ENCODE peak calls at places on chromosomes 7 and 10, in four cellular contexts. N is CD8-positive, alpha-beta T cell; V is BJ; E is GM12864. Q is an unnamed sample.

GRCh38 chr10:33335550-33335799 is 1.0 kb upstream of the NRP1 start:
- DNase-seq in N (no peak), V (no peak), E (no peak), Q (no peak)

GRCh38 chr10:16673443-16673842 is 143.8 kb downstream of the RSU1 start:
- DNase-seq in N (no peak), V (no peak), E (no peak), Q (no peak)

GRCh38 chr10:15558136-15558535 is 161.6 kb downstream of the ITGA8 start:
- DNase-seq in N (no peak), V (peak; percentile 92), E (no peak), Q (peak; percentile 14)

GRCh38 chr7:80018941-80019808 is 115.5 kb upstream of the GNAI1 start:
- DNase-seq in N (peak; percentile 21), V (no peak), E (no peak), Q (no peak)

GRCh38 chr10:117365612-117366011 is 9.6 kb downstream of the PDZD8 start:
- DNase-seq in N (no peak), V (no peak), E (no peak), Q (no peak)

GRCh38 chr10:58590152-58590551 is 77.5 kb downstream of the BICC1 start:
- DNase-seq in N (no peak), V (peak; percentile 98), E (no peak), Q (peak; percentile 95)

GRCh38 chr10:660980-661890 is 28.2 kb downstream of the DIP2C start:
- DNase-seq in N (no peak), V (no peak), E (no peak), Q (peak; percentile 17)

GRCh38 chr7:95687759-95688343 is 84.5 kb upstream of the DYNC1I1 start:
- DNase-seq in N (no peak), V (no peak), E (no peak), Q (no peak)

GRCh38 chr10:84204122-84204521 is 9.8 kb downstream of the CDHR1 start:
- DNase-seq in N (no peak), V (no peak), E (no peak), Q (no peak)

GRCh38 chr7:150451097-150451793 is 815 bp downstream of the GIMAP8 start:
- DNase-seq in N (peak; percentile 75), V (no peak), E (no peak), Q (no peak)

GRCh38 chr10:30435068-30435422 is 1.1 kb downstream of the MAP3K8 start:
- DNase-seq in N (no peak), V (no peak), E (no peak), Q (no peak)

GRCh38 chr10:11154809-11155208 is 137.1 kb downstream of the CELF2 start:
- DNase-seq in N (no peak), V (no peak), E (no peak), Q (no peak)

GRCh38 chr7:99106869-99107268 is 37.0 kb downstream of the SMURF1 start:
- DNase-seq in N (no peak), V (no peak), E (no peak), Q (no peak)

GRCh38 chr10:16594106-16594505 is 72.4 kb upstream of the C1QL3 start:
- DNase-seq in N (no peak), V (no peak), E (no peak), Q (no peak)

GRCh38 chr10:3068201-3068967 is 1.0 kb downstream of the PFKP start:
- DNase-seq in N (peak; percentile 19), V (no peak), E (peak; percentile 18), Q (no peak)

DNA sequence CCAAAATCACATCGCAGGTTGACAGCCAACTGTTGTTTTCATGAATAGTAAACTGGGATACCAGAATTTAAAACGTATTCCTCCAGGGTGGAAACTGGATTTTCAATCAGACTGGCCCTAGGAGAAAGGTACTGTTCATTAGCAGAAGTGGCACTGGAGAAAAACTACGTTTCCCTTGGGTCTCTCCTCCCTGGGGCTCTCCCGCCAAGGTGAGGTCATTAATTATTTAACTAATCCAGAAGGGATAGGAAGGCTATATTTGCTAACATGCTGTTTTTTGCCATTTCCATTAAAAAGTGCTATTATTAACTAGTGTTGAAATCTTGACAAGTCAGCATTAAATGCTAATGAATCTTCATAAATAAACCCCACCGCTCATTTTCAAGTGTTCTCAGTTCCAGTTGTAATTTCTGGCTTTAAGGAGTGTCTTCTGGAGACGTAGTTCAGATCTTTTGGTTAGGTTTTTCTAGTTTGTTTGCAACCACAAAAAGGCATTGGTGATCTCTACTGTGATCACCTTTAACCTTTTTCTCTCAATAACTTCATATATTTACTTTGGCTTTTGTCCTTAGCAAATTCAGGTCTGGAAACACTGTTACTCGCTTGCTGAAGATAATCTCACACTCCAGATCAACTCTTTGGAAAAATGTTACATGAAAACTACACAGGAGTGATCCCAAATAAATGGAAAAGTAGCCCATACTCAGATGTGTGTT is 25.0 kb downstream of the RHEB start:
- DNase-seq in N (no peak), V (no peak), E (no peak), Q (no peak)
- H3K4me3 ChIP-seq in N (no peak overlapping the region), V (no peak overlapping the region), E (no peak overlapping the region), Q (no peak overlapping the region)

GRCh38 chr7:118185163-118185860 is 1.3 kb downstream of the LSM8 start:
- DNase-seq in N (no peak), V (peak; percentile 22), E (no peak), Q (no peak)
- H3K4me3 ChIP-seq in N (peak overlapping the region; percentile 79), V (peak overlapping the region; percentile 80), E (peak overlapping the region; percentile 75), Q (peak overlapping the region; percentile 73)

GRCh38 chr7:37833818-37834146 is 14.6 kb upstream of the NME8 start:
- DNase-seq in N (no peak), V (no peak), E (no peak), Q (no peak)
- H3K4me3 ChIP-seq in N (no peak overlapping the region), V (no peak overlapping the region), E (no peak overlapping the region), Q (no peak overlapping the region)

GRCh38 chr7:47947355-47947749 is 914 bp downstream of the PKD1L1 start:
- DNase-seq in N (no peak), V (no peak), E (no peak), Q (no peak)

GRCh38 chr7:47950714-47951113 is 2.4 kb upstream of the PKD1L1 start:
- DNase-seq in N (no peak), V (no peak), E (no peak), Q (no peak)

GRCh38 chr7:47949703-47950102 is 1.4 kb upstream of the PKD1L1 start:
- DNase-seq in N (no peak), V (no peak), E (no peak), Q (no peak)

GRCh38 chr7:47946581-47947354 is 1.5 kb downstream of the PKD1L1 start:
- DNase-seq in N (no peak), V (no peak), E (no peak), Q (no peak)

GRCh38 chr7:47948096-47948790 is at the start of gene PKD1L1:
- DNase-seq in N (no peak), V (no peak), E (no peak), Q (no peak)
- H3K4me3 ChIP-seq in N (no peak within 1 kb of the TSS), V (no peak within 1 kb of the TSS), E (no peak within 1 kb of the TSS), Q (no peak within 1 kb of the TSS)

DNA sequence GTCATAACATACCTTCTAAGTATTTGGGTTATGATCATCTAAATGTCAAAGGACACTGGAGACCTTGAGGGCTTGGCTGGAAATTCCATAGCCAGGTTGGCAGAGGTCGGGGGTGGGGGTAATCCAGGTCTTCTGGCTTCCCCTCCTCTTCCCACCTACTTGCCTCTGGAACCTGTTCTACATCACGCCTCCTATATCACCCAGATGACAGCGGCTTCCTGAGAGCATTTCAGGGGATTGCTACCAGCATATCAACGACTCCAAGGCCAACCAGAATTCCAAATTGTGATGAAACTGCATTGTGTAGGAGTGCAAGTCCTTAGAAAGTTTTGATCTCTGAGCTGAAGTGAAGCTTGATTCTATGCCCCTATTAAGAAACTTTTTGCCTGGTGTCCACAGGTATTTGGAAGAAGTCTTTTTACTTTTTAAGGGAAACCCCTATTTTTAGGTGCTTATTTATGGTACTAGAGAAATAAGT is 95.7 kb downstream of the SH2D4B start:
- DNase-seq in N (no peak), V (no peak), E (no peak), Q (no peak)
- H3K4me3 ChIP-seq in N (no peak overlapping the region), V (no peak overlapping the region), E (no peak overlapping the region), Q (no peak overlapping the region)

DNA sequence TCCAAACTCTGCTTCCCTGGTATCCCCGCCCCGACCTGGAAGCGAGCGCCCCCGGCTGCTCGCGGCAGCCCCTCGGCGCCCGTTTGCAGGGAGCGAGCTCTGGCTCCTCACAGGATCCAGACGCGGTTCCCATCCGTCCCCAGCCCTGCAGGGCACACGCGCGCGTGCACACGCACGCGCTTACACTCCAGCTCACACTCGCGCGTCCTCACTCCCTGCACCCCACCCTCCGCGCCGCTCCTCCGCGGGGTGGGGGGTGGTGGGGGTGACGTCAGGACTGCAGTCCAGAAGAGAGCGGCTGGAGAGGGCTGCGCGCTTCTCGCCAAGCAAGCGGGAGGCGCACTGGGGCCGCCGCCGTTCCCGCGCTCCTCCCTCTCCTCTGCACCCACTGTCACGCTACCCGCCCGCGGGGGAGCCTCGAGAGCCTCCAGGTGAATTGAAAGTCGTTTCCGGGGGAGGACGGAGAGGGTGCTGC is 255.6 kb downstream of the OTUD1 start:
- DNase-seq in N (no peak), V (no peak), E (no peak), Q (no peak)
- H3K4me3 ChIP-seq in N (peak overlapping the region; percentile 15), V (no peak overlapping the region), E (no peak overlapping the region), Q (no peak overlapping the region)